ENCODE peak calls at places on chromosomes 6 and 20, in ten cellular contexts. S is foreskin fibroblast; H is activated gamma-delta T cell treated with Interleukin-2 at 50 U/mL for 16 hours; I is sciatic nerve; F is NCI-H2171; J is activated CD8-positive, alpha-beta T cell treated with anti-CD3 and anti-CD28 coated beads for 36 hours; B is type B pancreatic cell; K is AG10803; Y is RWPE2; A is ELF-1. T is an unnamed sample.
A peak's percentile ranks its signal among the peaks of the same experiment; 100 is the strongest.

GRCh38 chr20:25223179-25223661 is 24.7 kb upstream of the PYGB start:
- DNase-seq in I (no peak), A (peak; percentile 93), H (no peak), K (peak; percentile 62), Y (peak; percentile 93), F (no peak), J (peak; percentile 79), B (no peak), S (peak; percentile 95), T (peak; percentile 68)

GRCh38 chr20:44357020-44357419 is 1.5 kb downstream of the HNF4A start:
- DNase-seq in I (no peak), B (no peak), F (no peak), J (no peak), H (no peak), S (no peak), A (no peak), K (no peak), Y (no peak), T (no peak)

GRCh38 chr6:20906938-20907337 is 372.7 kb downstream of the CDKAL1 start:
- DNase-seq in A (no peak), F (no peak), J (no peak), H (no peak), B (no peak), K (peak; percentile 75), I (no peak), S (peak; percentile 74), Y (no peak), T (peak; percentile 90)

GRCh38 chr6:16639689-16640480 is 121.4 kb downstream of the ATXN1 start:
- DNase-seq in S (peak; percentile 70), F (no peak), B (no peak), Y (no peak), A (no peak), J (no peak), K (peak; percentile 81), H (no peak), I (no peak), T (peak; percentile 67)

GRCh38 chr20:25464501-25465204 is 57.2 kb downstream of the GINS1 start:
- DNase-seq in F (no peak), A (no peak), K (peak; percentile 13), I (no peak), S (no peak), Y (peak; percentile 29), B (no peak), J (no peak), H (no peak), T (no peak)

GRCh38 chr6:22717906-22718305 is 148.5 kb downstream of the HDGFL1 start:
- DNase-seq in I (no peak), B (no peak), S (no peak), Y (no peak), J (no peak), H (no peak), F (peak; percentile 88), A (no peak), K (no peak), T (no peak)

GRCh38 chr6:166253277-166254229 is 54.6 kb downstream of the PRR18 start:
- DNase-seq in A (peak; percentile 83), J (peak; percentile 35), K (no peak), H (no peak), S (no peak), B (no peak), I (no peak), F (no peak), Y (no peak), T (no peak)

GRCh38 chr20:57223648-57224489 is 42.6 kb downstream of the BMP7 start:
- DNase-seq in J (no peak), B (no peak), K (peak; percentile 62), S (no peak), F (no peak), H (no peak), Y (no peak), A (no peak), I (peak; percentile 68), T (no peak)

GRCh38 chr20:36969478-36970186 is 18.1 kb upstream of the SAMHD1 start:
- DNase-seq in J (peak; percentile 52), B (no peak), K (no peak), S (no peak), A (no peak), Y (no peak), F (no peak), I (no peak), H (peak; percentile 26), T (no peak)

GRCh38 chr20:3821996-3822395 is 1.6 kb downstream of the AP5S1 start:
- DNase-seq in J (no peak), I (no peak), F (no peak), H (no peak), S (no peak), B (no peak), A (no peak), K (no peak), Y (no peak), T (no peak)

T was measured in stromal cell of bone marrow.